ENCODE peak calls at places on chromosomes 11 and 22, in four cellular contexts. One of them, this sample, is unnamed. For H3K9me3, the result is how much of the 10 kb centered on the place peaks cover.

GRCh38 chr11:103091441-103091809 is 535 bp downstream of the DCUN1D5 start:
- DNase-seq in fibroblast of lung: peak
- DNase-seq in adipocyte: peak
- DNase-seq in MM.1S: peak
- DNase-seq in this sample: no peak

GRCh38 chr22:42863349-42863911 is 6.4 kb upstream of the ARFGAP3 start:
- DNase-seq in fibroblast of lung: peak
- DNase-seq in adipocyte: peak
- DNase-seq in MM.1S: no peak
- DNase-seq in this sample: peak

GRCh38 chr11:129701706-129702105 is 113.9 kb upstream of the TMEM45B start:
- DNase-seq in fibroblast of lung: no peak
- DNase-seq in adipocyte: no peak
- DNase-seq in MM.1S: no peak
- DNase-seq in this sample: no peak

GRCh38 chr11:9004310-9004945 is 627 bp upstream of the NRIP3 start:
- DNase-seq in fibroblast of lung: no peak
- DNase-seq in adipocyte: peak
- DNase-seq in MM.1S: no peak
- DNase-seq in this sample: no peak

GRCh38 chr11:113384551-113384950 is 3.0 kb upstream of the ANKK1 start:
- DNase-seq in fibroblast of lung: peak
- DNase-seq in adipocyte: peak
- DNase-seq in MM.1S: no peak
- DNase-seq in this sample: no peak

GRCh38 chr11:8948901-8949300 is 6.1 kb upstream of the ASCL3 start:
- DNase-seq in fibroblast of lung: no peak
- DNase-seq in adipocyte: no peak
- DNase-seq in MM.1S: no peak
- DNase-seq in this sample: no peak

GRCh38 chr11:103585911-103586310 is 450.5 kb upstream of the DDI1 start:
- DNase-seq in fibroblast of lung: no peak
- DNase-seq in adipocyte: no peak
- DNase-seq in MM.1S: no peak
- DNase-seq in this sample: no peak

GRCh38 chr11:126476977-126477376 is 121.5 kb downstream of the ST3GAL4 start:
- DNase-seq in fibroblast of lung: no peak
- DNase-seq in adipocyte: no peak
- DNase-seq in MM.1S: no peak
- DNase-seq in this sample: no peak

GRCh38 chr22:24391836-24392217 is 35.6 kb upstream of the ADORA2A start:
- DNase-seq in fibroblast of lung: no peak
- DNase-seq in adipocyte: peak
- DNase-seq in MM.1S: no peak
- DNase-seq in this sample: no peak

GRCh38 chr11:46332568-46333128 is 14.6 kb upstream of the DGKZ start:
- DNase-seq in fibroblast of lung: no peak
- DNase-seq in adipocyte: peak
- DNase-seq in MM.1S: no peak
- DNase-seq in this sample: no peak

GRCh38 chr11:130042093-130042591 is 27.6 kb upstream of the APLP2 start:
- DNase-seq in fibroblast of lung: peak
- DNase-seq in adipocyte: peak
- DNase-seq in MM.1S: no peak
- DNase-seq in this sample: no peak

GRCh38 chr11:82988936-82989627 is 82.6 kb downstream of the RAB30 start:
- DNase-seq in fibroblast of lung: peak
- DNase-seq in adipocyte: no peak
- DNase-seq in MM.1S: no peak
- DNase-seq in this sample: no peak

GRCh38 chr11:10716543-10717259 is 23.1 kb upstream of the IRAG1 start:
- DNase-seq in fibroblast of lung: no peak
- DNase-seq in adipocyte: no peak
- DNase-seq in MM.1S: no peak
- DNase-seq in this sample: no peak

GRCh38 chr11:117743121-117743815 is 53.7 kb downstream of the DSCAML1 start:
- DNase-seq in fibroblast of lung: no peak
- DNase-seq in adipocyte: no peak
- DNase-seq in MM.1S: no peak
- DNase-seq in this sample: no peak

GRCh38 chr11:128610765-128611617 is 23.6 kb upstream of the ETS1 start:
- DNase-seq in fibroblast of lung: no peak
- DNase-seq in adipocyte: no peak
- DNase-seq in MM.1S: peak
- DNase-seq in this sample: no peak

GRCh38 chr11:2575611-2576051 is 124.2 kb downstream of the KCNQ1OT1 start:
- DNase-seq in fibroblast of lung: no peak
- DNase-seq in adipocyte: no peak
- DNase-seq in MM.1S: no peak
- DNase-seq in this sample: no peak

GRCh38 chr11:4060182-4060923 is 34.2 kb upstream of the RRM1 start:
- DNase-seq in fibroblast of lung: no peak
- DNase-seq in adipocyte: no peak
- DNase-seq in MM.1S: no peak
- DNase-seq in this sample: no peak

GRCh38 chr11:115869780-115870431 is 365.7 kb upstream of the CADM1 start:
- DNase-seq in fibroblast of lung: peak
- DNase-seq in adipocyte: no peak
- DNase-seq in MM.1S: no peak
- DNase-seq in this sample: no peak

GRCh38 chr22:23068832-23069385 is 1.4 kb upstream of the GNAZ start:
- DNase-seq in fibroblast of lung: no peak
- DNase-seq in adipocyte: no peak
- DNase-seq in MM.1S: no peak
- DNase-seq in this sample: no peak

GRCh38 chr11:119108151-119108856 is 1.2 kb downstream of the C2CD2L start:
- DNase-seq in fibroblast of lung: no peak
- DNase-seq in adipocyte: peak
- DNase-seq in MM.1S: peak
- DNase-seq in this sample: no peak

GRCh38 chr11:130907229-130907628 is 9.1 kb downstream of the SNX19 start:
- DNase-seq in fibroblast of lung: no peak
- DNase-seq in adipocyte: no peak
- DNase-seq in MM.1S: no peak
- DNase-seq in this sample: no peak

GRCh38 chr11:126588630-126589491 is 233.4 kb downstream of the ST3GAL4 start:
- DNase-seq in fibroblast of lung: no peak
- DNase-seq in adipocyte: no peak
- DNase-seq in MM.1S: no peak
- DNase-seq in this sample: no peak

GRCh38 chr11:61325649-61326414 is 7.1 kb downstream of the DDB1 start:
- DNase-seq in fibroblast of lung: peak
- DNase-seq in adipocyte: peak
- DNase-seq in MM.1S: no peak
- DNase-seq in this sample: no peak

GRCh38 chr11:58958500-58958899 is 19.2 kb downstream of the GLYATL1 start:
- DNase-seq in fibroblast of lung: no peak
- DNase-seq in adipocyte: peak
- DNase-seq in MM.1S: peak
- DNase-seq in this sample: no peak

GRCh38 chr22:39431821-39432251 is 25.0 kb upstream of the MGAT3 start:
- DNase-seq in fibroblast of lung: peak
- DNase-seq in adipocyte: no peak
- DNase-seq in MM.1S: no peak
- DNase-seq in this sample: no peak

GRCh38 chr11:12599408-12600143 is 74.6 kb upstream of the TEAD1 start:
- DNase-seq in fibroblast of lung: no peak
- DNase-seq in adipocyte: no peak
- DNase-seq in MM.1S: peak
- DNase-seq in this sample: no peak

GRCh38 chr11:70897429-70897828 is 354.9 kb downstream of the SHANK2 start:
- DNase-seq in fibroblast of lung: no peak
- DNase-seq in adipocyte: no peak
- DNase-seq in MM.1S: no peak
- DNase-seq in this sample: no peak
- H3K9me3 ChIP-seq in fibroblast of lung: under half
- H3K9me3 ChIP-seq in adipocyte: under half
- H3K9me3 ChIP-seq in MM.1S: under half
- H3K9me3 ChIP-seq in this sample: under half

GRCh38 chr22:44475706-44476105 is 22.3 kb downstream of the RTL6 start:
- DNase-seq in fibroblast of lung: no peak
- DNase-seq in adipocyte: no peak
- DNase-seq in MM.1S: no peak
- DNase-seq in this sample: no peak
- H3K9me3 ChIP-seq in fibroblast of lung: under half
- H3K9me3 ChIP-seq in adipocyte: under half
- H3K9me3 ChIP-seq in MM.1S: under half
- H3K9me3 ChIP-seq in this sample: under half

GRCh38 chr22:48098243-48098935 is 1335.9 kb downstream of the TBC1D22A start:
- DNase-seq in fibroblast of lung: no peak
- DNase-seq in adipocyte: no peak
- DNase-seq in MM.1S: peak
- DNase-seq in this sample: no peak

GRCh38 chr22:48100685-48101417 is 1338.4 kb downstream of the TBC1D22A start:
- DNase-seq in fibroblast of lung: no peak
- DNase-seq in adipocyte: no peak
- DNase-seq in MM.1S: no peak
- DNase-seq in this sample: no peak

GRCh38 chr22:48099251-48099650 is 1336.8 kb downstream of the TBC1D22A start:
- DNase-seq in fibroblast of lung: no peak
- DNase-seq in adipocyte: no peak
- DNase-seq in MM.1S: no peak
- DNase-seq in this sample: no peak

GRCh38 chr22:48098936-48099245 is 1336.4 kb downstream of the TBC1D22A start:
- DNase-seq in fibroblast of lung: no peak
- DNase-seq in adipocyte: no peak
- DNase-seq in MM.1S: peak
- DNase-seq in this sample: no peak

DNA sequence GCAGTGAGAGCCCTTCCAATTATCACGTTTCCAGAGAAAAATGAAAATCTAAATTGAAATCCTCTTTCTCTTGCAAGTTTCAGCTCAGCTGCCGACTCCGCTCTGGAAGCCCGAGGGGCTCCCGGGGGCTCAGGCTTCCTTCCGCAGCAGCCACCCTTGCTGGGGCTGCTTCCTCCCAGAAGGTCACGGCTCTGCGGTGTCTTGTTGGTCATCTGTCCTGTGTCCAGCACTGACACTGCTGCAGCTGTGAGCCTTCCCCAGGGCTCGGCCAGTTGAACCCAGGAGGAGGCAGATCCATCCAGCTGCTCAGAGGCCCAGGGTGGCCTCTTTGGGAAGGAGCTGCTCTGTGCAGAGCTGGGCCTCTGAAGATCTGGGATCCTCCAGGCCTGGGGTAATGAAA is 1337.2 kb downstream of the TBC1D22A start:
- DNase-seq in fibroblast of lung: no peak
- DNase-seq in adipocyte: no peak
- DNase-seq in MM.1S: no peak
- DNase-seq in this sample: no peak
- H3K9me3 ChIP-seq in fibroblast of lung: under half
- H3K9me3 ChIP-seq in adipocyte: under half
- H3K9me3 ChIP-seq in MM.1S: under half
- H3K9me3 ChIP-seq in this sample: under half

DNA sequence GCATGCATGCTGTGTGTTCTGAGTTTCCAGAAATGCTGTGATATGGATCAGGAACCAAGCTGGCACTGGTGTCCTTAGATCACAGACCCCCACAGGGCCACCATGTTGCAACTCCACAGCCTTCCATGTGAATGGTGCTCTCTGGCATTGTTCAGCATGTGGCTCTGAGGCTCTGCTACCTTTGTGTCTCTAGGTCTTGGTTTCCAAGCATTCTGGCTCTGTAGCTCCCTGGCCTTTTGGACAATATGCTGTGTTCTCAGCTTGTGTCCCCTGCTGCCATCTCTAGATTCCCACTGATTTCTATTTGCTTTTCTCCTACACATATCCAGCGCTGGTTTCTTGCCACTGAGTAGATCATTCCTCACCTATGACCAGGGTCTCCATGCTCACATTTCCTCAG is 3.9 kb downstream of the SPTBN2 start:
- DNase-seq in fibroblast of lung: no peak
- DNase-seq in adipocyte: no peak
- DNase-seq in MM.1S: no peak
- DNase-seq in this sample: no peak
- H3K9me3 ChIP-seq in fibroblast of lung: under half
- H3K9me3 ChIP-seq in adipocyte: under half
- H3K9me3 ChIP-seq in MM.1S: under half
- H3K9me3 ChIP-seq in this sample: under half

DNA sequence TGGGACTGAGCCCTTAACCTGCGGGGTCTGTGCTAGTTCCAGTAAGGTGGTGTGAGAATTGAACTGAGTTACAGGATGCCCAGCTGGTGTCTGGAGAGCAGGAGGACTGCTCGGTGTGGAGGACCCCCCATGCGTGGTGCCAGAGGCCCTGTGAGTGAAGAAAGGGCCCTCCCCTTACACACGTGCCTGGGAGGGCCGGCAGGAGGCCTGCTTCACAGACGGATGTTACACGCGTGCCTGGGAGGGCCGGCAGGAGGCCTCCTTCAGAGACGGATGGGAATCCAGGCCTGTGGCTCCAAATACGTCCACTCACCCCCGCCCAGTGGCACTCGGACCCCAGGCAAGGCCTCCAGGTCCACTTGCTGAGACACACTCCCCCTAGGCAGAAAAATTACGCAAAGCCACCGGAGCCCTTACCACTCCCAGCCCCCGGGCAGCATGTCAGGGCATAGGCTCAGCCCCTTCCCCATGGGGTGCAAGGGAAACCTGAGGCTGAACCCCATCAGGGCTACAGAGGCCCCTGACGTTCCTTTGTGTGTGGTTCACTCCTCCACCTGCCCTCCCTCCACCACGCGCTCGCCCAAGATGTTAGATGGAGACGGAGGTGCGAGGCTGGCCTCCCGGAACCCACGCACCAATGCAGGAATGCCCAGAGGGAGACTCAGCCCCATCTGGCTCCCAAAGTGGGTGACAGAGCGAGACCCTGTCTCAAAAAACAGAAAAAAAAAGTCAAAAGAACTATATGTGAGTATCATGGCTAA is 227.8 kb downstream of the BRD1 start:
- DNase-seq in fibroblast of lung: no peak
- DNase-seq in adipocyte: no peak
- DNase-seq in MM.1S: no peak
- DNase-seq in this sample: no peak
- H3K9me3 ChIP-seq in fibroblast of lung: under half
- H3K9me3 ChIP-seq in adipocyte: under half
- H3K9me3 ChIP-seq in MM.1S: under half
- H3K9me3 ChIP-seq in this sample: under half

GRCh38 chr22:49163258-49163959 is 664.3 kb downstream of the BRD1 start:
- DNase-seq in fibroblast of lung: no peak
- DNase-seq in adipocyte: no peak
- DNase-seq in MM.1S: no peak
- DNase-seq in this sample: no peak
- H3K9me3 ChIP-seq in fibroblast of lung: under half
- H3K9me3 ChIP-seq in adipocyte: under half
- H3K9me3 ChIP-seq in MM.1S: under half
- H3K9me3 ChIP-seq in this sample: under half

GRCh38 chr22:48179571-48180546 is 1417.4 kb downstream of the TBC1D22A start:
- DNase-seq in fibroblast of lung: no peak
- DNase-seq in adipocyte: no peak
- DNase-seq in MM.1S: no peak
- DNase-seq in this sample: no peak
- H3K9me3 ChIP-seq in fibroblast of lung: under half
- H3K9me3 ChIP-seq in adipocyte: under half
- H3K9me3 ChIP-seq in MM.1S: under half
- H3K9me3 ChIP-seq in this sample: under half

This sample was measured in SK-N-MC.